ENCODE peak calls at places on chromosome 10, in ten cellular contexts. J, F, V, M, D, X, K, Z, L and W are unnamed samples.

GRCh38 chr10:96556003-96556402 is 30.8 kb downstream of the TM9SF3 start:
- DNase-seq in D (no peak), L (no peak), F (no peak), J (no peak), M (peak; percentile 20), K (no peak), V (peak; percentile 11), Z (no peak), X (no peak), W (no peak)

GRCh38 chr10:128863411-128863810 is 603.6 kb upstream of the MGMT start:
- DNase-seq in D (no peak), K (no peak), X (no peak), L (no peak), F (no peak), M (no peak), Z (no peak), J (no peak), V (no peak), W (no peak)

GRCh38 chr10:6173203-6173602 is 29.5 kb upstream of the PFKFB3 start:
- DNase-seq in F (no peak), J (no peak), V (no peak), L (peak; percentile 77), Z (peak; percentile 49), D (no peak), M (no peak), K (no peak), X (peak; percentile 55), W (no peak)

GRCh38 chr10:32367793-32368453 is 21.0 kb upstream of the EPC1 start:
- DNase-seq in V (peak; percentile 84), X (peak; percentile 40), D (no peak), K (peak; percentile 28), Z (peak; percentile 60), F (peak; percentile 12), J (peak; percentile 38), M (peak; percentile 73), L (peak; percentile 75), W (peak; percentile 38)

GRCh38 chr10:34761443-34761842 is 53.7 kb downstream of the PARD3 start:
- DNase-seq in V (no peak), J (no peak), L (no peak), Z (no peak), X (no peak), D (no peak), M (peak; percentile 38), F (peak; percentile 23), K (no peak), W (no peak)

GRCh38 chr10:128883126-128884060 is 583.6 kb upstream of the MGMT start:
- DNase-seq in F (no peak), L (no peak), K (no peak), D (no peak), X (no peak), J (no peak), V (no peak), M (no peak), Z (no peak), W (no peak)

GRCh38 chr10:1515780-1516491 is 221.4 kb downstream of the ADARB2 start:
- DNase-seq in F (no peak), Z (no peak), J (no peak), K (no peak), X (no peak), L (no peak), M (no peak), D (no peak), V (no peak), W (no peak)

GRCh38 chr10:91672021-91672608 is 39.2 kb upstream of the PPP1R3C start:
- DNase-seq in K (peak; percentile 47), V (peak; percentile 40), M (peak; percentile 62), Z (no peak), X (peak; percentile 79), D (peak; percentile 35), J (no peak), F (peak; percentile 61), L (no peak), W (peak; percentile 50)

GRCh38 chr10:32077896-32078295 is 21.7 kb upstream of the KIF5B start:
- DNase-seq in J (no peak), M (peak; percentile 87), Z (no peak), X (peak; percentile 59), V (peak; percentile 68), F (peak; percentile 54), K (no peak), L (no peak), D (peak; percentile 67), W (peak; percentile 70)

GRCh38 chr10:71531485-71532446 is 135.0 kb downstream of the CDH23 start:
- DNase-seq in V (no peak), K (no peak), X (peak; percentile 57), M (no peak), D (no peak), F (no peak), J (no peak), L (peak; percentile 66), Z (peak; percentile 39), W (no peak)

GRCh38 chr10:124086097-124086710 is 7.2 kb downstream of the CHST15 start:
- DNase-seq in J (no peak), V (no peak), F (no peak), M (no peak), Z (no peak), D (no peak), L (no peak), X (no peak), K (no peak), W (no peak)

GRCh38 chr10:8189458-8189857 is 135.0 kb downstream of the GATA3 start:
- DNase-seq in V (no peak), J (no peak), X (peak; percentile 8), K (no peak), M (no peak), F (no peak), Z (no peak), D (no peak), L (no peak), W (no peak)

GRCh38 chr10:58239561-58240169 is 28.0 kb downstream of the IPMK start:
- DNase-seq in X (no peak), L (no peak), Z (no peak), M (peak; percentile 66), K (no peak), F (no peak), D (no peak), V (no peak), J (no peak), W (no peak)